ENCODE peak calls at places on chromosome 3, in nine cellular contexts. Z is breast epithelium, Q is IMR-90, U is heart left ventricle, L is endothelial cell of umbilical vein, F is right lobe of liver, G is transverse colon, B is gastrocnemius medialis, I is uterus. Y is an unnamed sample. For H3K4me1, the result is how much of the 10 kb centered on the place peaks cover.

GRCh38 chr3:129207347-129207947 is 23.8 kb upstream of the CNBP start:
- DNase-seq in Q (no peak), B (no peak), F (peak), U (no peak), I (peak), G (no peak), L (no peak), Z (no peak), Y (no peak)

GRCh38 chr3:48685293-48685602 is 467 bp downstream of the NCKIPSD start:
- DNase-seq in U (no peak), Q (no peak), I (no peak), Z (no peak), B (no peak), G (no peak), F (no peak), L (no peak), Y (no peak)

GRCh38 chr3:195258449-195259145 is 12.4 kb downstream of the XXYLT1 start:
- DNase-seq in G (no peak), Q (no peak), I (no peak), B (no peak), U (no peak), F (no peak), L (peak), Z (no peak), Y (peak)

GRCh38 chr3:27345493-27345892 is 23.7 kb downstream of the NEK10 start:
- DNase-seq in F (peak), L (no peak), Z (no peak), U (no peak), I (no peak), B (no peak), G (peak), Q (no peak), Y (no peak)

GRCh38 chr3:141491081-141491480 is 4.3 kb downstream of the RASA2 start:
- DNase-seq in F (no peak), U (no peak), G (no peak), Q (no peak), Z (no peak), B (no peak), L (no peak), I (no peak), Y (no peak)

GRCh38 chr3:127114337-127115070 is 78.4 kb upstream of the PRR23E start:
- DNase-seq in Z (no peak), B (no peak), L (no peak), G (no peak), I (no peak), Q (no peak), F (no peak), U (no peak), Y (no peak)

GRCh38 chr3:125594581-125595011 is 701 bp downstream of the OSBPL11 start:
- DNase-seq in G (peak), F (peak), I (no peak), U (no peak), B (no peak), Z (no peak), L (no peak), Q (peak), Y (peak)

GRCh38 chr3:46607603-46608028 is 4.7 kb upstream of the FAM240A start:
- DNase-seq in I (no peak), L (no peak), F (no peak), G (no peak), B (no peak), Q (no peak), U (no peak), Z (no peak), Y (no peak)

GRCh38 chr3:113275876-113276580 is 64.7 kb downstream of the BOC start:
- DNase-seq in L (peak), B (peak), Q (peak), F (no peak), G (peak), Z (peak), I (no peak), U (no peak), Y (no peak)

GRCh38 chr3:39099242-39099641 is 8.2 kb downstream of the GORASP1 start:
- DNase-seq in L (no peak), Z (no peak), B (no peak), I (no peak), Q (no peak), U (no peak), G (no peak), F (no peak), Y (no peak)
- TF ChIP-seq POLR2A in L (no peak), Z (no peak), B (no peak), I (no peak), Q (no peak), U (no peak), G (no peak), F (no peak), Y (no peak)

DNA sequence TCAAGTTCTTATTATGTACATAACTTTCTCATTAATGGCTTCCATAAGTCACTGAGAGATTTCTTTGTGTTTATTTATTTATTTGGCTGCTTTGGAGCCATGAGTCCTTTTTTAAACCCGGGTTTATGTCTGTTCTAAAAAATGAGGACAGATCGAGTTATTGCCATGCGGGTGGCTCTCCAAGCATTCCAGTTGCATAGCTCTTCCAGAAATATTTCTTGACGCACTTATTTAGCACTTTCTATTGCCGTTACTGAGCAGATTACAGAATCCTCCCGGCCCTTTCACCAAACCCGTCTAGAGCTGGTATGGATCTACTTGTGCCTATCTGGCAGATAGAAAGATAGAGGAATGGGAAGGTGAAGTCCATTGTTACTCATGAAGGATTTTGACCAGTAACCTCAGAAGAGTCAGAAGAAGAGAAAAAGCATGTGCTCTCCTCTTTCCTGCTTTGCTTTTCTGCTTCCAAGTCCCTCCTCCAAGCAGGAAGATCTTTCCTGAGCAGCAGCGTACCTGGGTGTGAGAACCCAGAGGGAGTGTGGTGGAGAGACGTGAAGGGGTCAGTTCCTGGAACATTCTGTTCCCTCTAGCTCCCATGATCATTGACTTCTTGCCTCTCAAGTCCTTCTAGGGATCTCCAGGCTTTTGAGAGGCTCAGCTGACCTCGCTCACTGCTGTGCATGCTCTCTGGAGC is 112.8 kb downstream of the LPP start:
- DNase-seq in I (peak), B (peak), U (peak), L (peak), F (no peak), G (peak), Q (peak), Z (peak), Y (no peak)
- H3K4me1 ChIP-seq in I (under half), B (half or more), U (half or more), L (half or more), F (half or more), G (under half), Q (half or more), Z (under half), Y (under half)

DNA sequence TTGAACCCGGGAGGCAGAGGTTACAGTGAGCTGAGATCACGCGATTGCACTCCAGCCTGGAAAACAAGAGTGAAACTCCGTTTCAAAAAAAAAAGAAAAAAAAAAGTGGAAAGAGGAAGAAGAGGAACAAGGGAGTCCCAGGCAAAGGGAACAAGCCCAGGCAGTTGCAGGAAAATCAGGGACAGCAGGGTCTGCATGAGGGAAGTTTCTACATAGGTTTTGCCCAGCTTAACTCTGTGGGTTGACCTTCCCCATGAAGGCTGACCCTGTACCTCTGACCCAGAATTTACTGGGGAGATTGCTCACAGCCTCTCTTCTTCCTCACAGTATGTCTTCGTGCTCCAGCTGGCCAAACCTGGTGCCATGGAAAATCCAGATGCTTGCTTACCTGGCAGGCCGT is 12.3 kb downstream of the RBP1 start:
- DNase-seq in B (no peak), L (no peak), I (no peak), G (no peak), Q (no peak), U (no peak), F (no peak), Z (no peak), Y (no peak)
- TF ChIP-seq POLR2A in B (no peak), L (no peak), I (no peak), G (no peak), Q (no peak), U (no peak), F (no peak), Z (no peak), Y (no peak)

GRCh38 chr3:156535798-156536197 is 19.1 kb downstream of the SSR3 start:
- DNase-seq in I (no peak), U (no peak), F (no peak), G (no peak), B (no peak), L (no peak), Z (no peak), Q (no peak), Y (no peak)
- H3K4me1 ChIP-seq in I (under half), U (under half), F (under half), G (under half), B (under half), L (under half), Z (under half), Q (under half), Y (under half)

GRCh38 chr3:173685471-173685870 is 287.9 kb downstream of the NLGN1 start:
- DNase-seq in L (no peak), B (no peak), Q (no peak), Z (no peak), G (no peak), F (no peak), I (no peak), U (no peak), Y (no peak)
- TF ChIP-seq POLR2A in L (no peak), B (no peak), Q (no peak), Z (no peak), G (no peak), F (no peak), I (no peak), U (no peak), Y (no peak)

DNA sequence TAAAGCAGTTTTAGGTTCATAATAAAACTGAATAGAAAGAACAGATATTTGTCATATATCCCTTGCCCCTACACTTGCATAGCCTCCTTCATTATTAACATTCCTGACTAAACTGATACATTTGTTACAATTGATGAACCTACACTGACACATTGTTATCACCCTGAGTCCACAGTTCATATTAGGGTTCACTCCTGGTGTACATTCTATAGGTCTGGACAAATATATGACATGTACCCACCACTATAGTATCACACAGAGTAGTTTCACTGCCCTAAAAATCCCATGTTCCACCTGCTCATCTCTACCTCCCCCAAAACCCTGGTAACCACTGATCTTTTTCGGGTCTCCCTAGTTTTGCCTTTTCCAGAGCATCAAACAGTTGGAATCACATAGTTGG is 13.8 kb downstream of the DCBLD2 start:
- DNase-seq in L (no peak), Q (no peak), B (no peak), G (no peak), F (no peak), Z (no peak), I (no peak), U (no peak), Y (no peak)
- H3K4me1 ChIP-seq in L (half or more), Q (under half), B (under half), G (under half), F (under half), Z (under half), I (under half), U (half or more), Y (under half)

GRCh38 chr3:134250717-134251220 is at the start of gene RYK:
- DNase-seq in L (peak), F (peak), Z (peak), B (peak), U (peak), G (peak), Q (peak), I (peak), Y (peak)
- TF ChIP-seq POLR2A in L (peak), F (peak), Z (peak), B (peak), U (peak), G (peak), Q (no peak), I (peak), Y (peak)

GRCh38 chr3:42511196-42511595 is 8.8 kb downstream of the VIPR1 start:
- DNase-seq in U (no peak), Z (no peak), F (no peak), I (no peak), G (no peak), Q (no peak), L (no peak), B (no peak), Y (no peak)

GRCh38 chr3:42514876-42515275 is 12.4 kb downstream of the VIPR1 start:
- DNase-seq in I (no peak), B (no peak), Z (peak), Q (no peak), G (no peak), L (no peak), U (no peak), F (no peak), Y (peak)

GRCh38 chr3:42515391-42515916 is 13.0 kb downstream of the VIPR1 start:
- DNase-seq in I (no peak), G (peak), L (no peak), U (peak), F (no peak), Q (no peak), Z (peak), B (no peak), Y (peak)

GRCh38 chr3:42513121-42513520 is 10.7 kb downstream of the VIPR1 start:
- DNase-seq in Z (no peak), F (no peak), U (no peak), Q (no peak), G (no peak), B (no peak), L (no peak), I (no peak), Y (no peak)

DNA sequence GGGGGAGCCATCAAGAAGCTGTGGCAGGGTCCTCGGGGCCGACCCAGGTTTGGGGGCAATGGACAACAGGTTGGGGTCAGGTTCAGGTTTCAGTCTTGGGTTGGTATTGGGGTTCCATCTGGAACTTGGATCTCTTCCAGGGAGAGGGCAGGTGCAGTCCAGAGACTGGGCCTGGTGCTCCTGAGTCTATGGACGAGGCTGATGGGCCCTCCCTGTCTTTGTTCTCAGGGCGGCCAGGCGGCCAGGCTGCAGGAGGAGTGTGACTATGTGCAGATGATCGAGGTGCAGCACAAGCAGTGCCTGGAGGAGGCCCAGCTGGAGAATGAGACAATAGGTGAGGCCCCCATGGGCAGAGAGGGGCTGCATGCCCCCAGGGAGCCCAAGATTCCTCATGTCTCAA is 11.1 kb downstream of the VIPR1 start:
- DNase-seq in Q (no peak), L (no peak), B (no peak), F (no peak), Z (no peak), G (no peak), U (no peak), I (no peak), Y (peak)
- H3K4me1 ChIP-seq in Q (under half), L (under half), B (under half), F (under half), Z (under half), G (under half), U (under half), I (under half), Y (under half)

GRCh38 chr3:148809835-148810234 is 17.8 kb upstream of the CPB1 start:
- DNase-seq in B (no peak), G (no peak), I (no peak), L (no peak), Q (no peak), U (no peak), F (no peak), Z (no peak), Y (no peak)
- TF ChIP-seq POLR2A in B (no peak), G (no peak), I (no peak), L (no peak), Q (no peak), U (no peak), F (no peak), Z (no peak), Y (no peak)

GRCh38 chr3:197896421-197896820 is 53.6 kb upstream of the RPL35A start:
- DNase-seq in F (no peak), Z (no peak), B (no peak), U (no peak), Q (no peak), I (no peak), G (no peak), L (no peak), Y (no peak)
- H3K4me1 ChIP-seq in F (under half), Z (under half), B (under half), U (under half), Q (under half), I (under half), G (under half), L (under half), Y (under half)